ENCODE peak calls at places on chromosome 12, in five cellular contexts. One of them, this sample, is unnamed. For H4K20me1 and H3K36me3, the result is how much of the 10 kb centered on the place peaks cover.

GRCh38 chr12:123889000-123889399 is 83.6 kb downstream of the CCDC92 start:
- DNase-seq in HCT116: no peak
- DNase-seq in mammary epithelial cell: no peak
- DNase-seq in MM.1S: no peak
- DNase-seq in fibroblast of lung: no peak
- DNase-seq in this sample: no peak

GRCh38 chr12:5905757-5906156 is 39.3 kb downstream of the ANO2 start:
- DNase-seq in mammary epithelial cell: no peak
- DNase-seq in HCT116: no peak
- DNase-seq in MM.1S: no peak
- DNase-seq in fibroblast of lung: no peak
- DNase-seq in this sample: no peak

GRCh38 chr12:51714666-51715065 is 123.6 kb downstream of the SCN8A start:
- DNase-seq in fibroblast of lung: peak
- DNase-seq in MM.1S: no peak
- DNase-seq in HCT116: no peak
- DNase-seq in mammary epithelial cell: no peak
- DNase-seq in this sample: no peak

GRCh38 chr12:108367436-108367835 is 28.3 kb upstream of the CMKLR1 start:
- DNase-seq in fibroblast of lung: peak
- DNase-seq in mammary epithelial cell: no peak
- DNase-seq in HCT116: no peak
- DNase-seq in MM.1S: no peak
- DNase-seq in this sample: no peak

GRCh38 chr12:97602315-97602714 is 139.7 kb downstream of the RMST start:
- DNase-seq in fibroblast of lung: no peak
- DNase-seq in mammary epithelial cell: no peak
- DNase-seq in HCT116: no peak
- DNase-seq in MM.1S: peak
- DNase-seq in this sample: no peak

GRCh38 chr12:6180300-6181051 is 19.7 kb upstream of the CD9 start:
- DNase-seq in fibroblast of lung: peak
- DNase-seq in HCT116: peak
- DNase-seq in mammary epithelial cell: peak
- DNase-seq in MM.1S: no peak
- DNase-seq in this sample: no peak

GRCh38 chr12:21542412-21542811 is 16.3 kb downstream of the SPX start:
- DNase-seq in HCT116: no peak
- DNase-seq in MM.1S: no peak
- DNase-seq in fibroblast of lung: no peak
- DNase-seq in mammary epithelial cell: no peak
- DNase-seq in this sample: no peak

GRCh38 chr12:124506832-124507153 is 60.6 kb downstream of the NCOR2 start:
- DNase-seq in fibroblast of lung: no peak
- DNase-seq in mammary epithelial cell: no peak
- DNase-seq in HCT116: no peak
- DNase-seq in MM.1S: no peak
- DNase-seq in this sample: no peak

GRCh38 chr12:124599074-124599999 is 31.9 kb upstream of the NCOR2 start:
- DNase-seq in mammary epithelial cell: peak
- DNase-seq in MM.1S: no peak
- DNase-seq in fibroblast of lung: peak
- DNase-seq in HCT116: no peak
- DNase-seq in this sample: no peak

GRCh38 chr12:5043589-5044419 is at the start of gene KCNA5:
- DNase-seq in mammary epithelial cell: no peak
- DNase-seq in MM.1S: no peak
- DNase-seq in fibroblast of lung: no peak
- DNase-seq in HCT116: no peak
- DNase-seq in this sample: no peak

GRCh38 chr12:101424620-101425019 is 17.0 kb upstream of the ARL1 start:
- DNase-seq in fibroblast of lung: no peak
- DNase-seq in MM.1S: no peak
- DNase-seq in mammary epithelial cell: peak
- DNase-seq in HCT116: no peak
- DNase-seq in this sample: no peak

GRCh38 chr12:10130042-10130441 is at the start of gene CLEC7A:
- DNase-seq in HCT116: no peak
- DNase-seq in fibroblast of lung: no peak
- DNase-seq in mammary epithelial cell: peak
- DNase-seq in MM.1S: peak
- DNase-seq in this sample: peak

GRCh38 chr12:73935817-73936216 is 601.8 kb upstream of the ATXN7L3B start:
- DNase-seq in fibroblast of lung: no peak
- DNase-seq in mammary epithelial cell: peak
- DNase-seq in HCT116: peak
- DNase-seq in MM.1S: peak
- DNase-seq in this sample: no peak

GRCh38 chr12:87266305-87266704 is 762.9 kb downstream of the C12orf50 start:
- DNase-seq in fibroblast of lung: no peak
- DNase-seq in mammary epithelial cell: no peak
- DNase-seq in MM.1S: no peak
- DNase-seq in HCT116: no peak
- DNase-seq in this sample: peak

GRCh38 chr12:49482095-49483051 is 56.5 kb upstream of the KCNH3 start:
- DNase-seq in MM.1S: no peak
- DNase-seq in fibroblast of lung: peak
- DNase-seq in HCT116: no peak
- DNase-seq in mammary epithelial cell: peak
- DNase-seq in this sample: no peak

GRCh38 chr12:108591267-108591980 is 6.5 kb downstream of the TMEM119 start:
- DNase-seq in MM.1S: no peak
- DNase-seq in mammary epithelial cell: no peak
- DNase-seq in HCT116: no peak
- DNase-seq in fibroblast of lung: no peak
- DNase-seq in this sample: no peak

GRCh38 chr12:114680498-114681148 is 3.4 kb downstream of the TBX3 start:
- DNase-seq in HCT116: no peak
- DNase-seq in mammary epithelial cell: peak
- DNase-seq in MM.1S: no peak
- DNase-seq in fibroblast of lung: no peak
- DNase-seq in this sample: no peak

GRCh38 chr12:3491938-3492867 is 1.2 kb downstream of the PRMT8 start:
- DNase-seq in fibroblast of lung: peak
- DNase-seq in HCT116: no peak
- DNase-seq in mammary epithelial cell: peak
- DNase-seq in MM.1S: peak
- DNase-seq in this sample: peak

GRCh38 chr12:24860546-24860945 is 88.4 kb downstream of the BCAT1 start:
- DNase-seq in HCT116: no peak
- DNase-seq in mammary epithelial cell: no peak
- DNase-seq in fibroblast of lung: peak
- DNase-seq in MM.1S: no peak
- DNase-seq in this sample: no peak

GRCh38 chr12:20120296-20120695 is 248.0 kb upstream of the PDE3A start:
- DNase-seq in fibroblast of lung: peak
- DNase-seq in MM.1S: no peak
- DNase-seq in mammary epithelial cell: no peak
- DNase-seq in HCT116: no peak
- DNase-seq in this sample: no peak

GRCh38 chr12:82359115-82359478 is 768 bp downstream of the METTL25 start:
- DNase-seq in MM.1S: peak
- DNase-seq in fibroblast of lung: peak
- DNase-seq in HCT116: no peak
- DNase-seq in mammary epithelial cell: no peak
- DNase-seq in this sample: peak

GRCh38 chr12:14138495-14138894 is 157.1 kb upstream of the GRIN2B start:
- DNase-seq in MM.1S: no peak
- DNase-seq in mammary epithelial cell: no peak
- DNase-seq in HCT116: no peak
- DNase-seq in fibroblast of lung: no peak
- DNase-seq in this sample: peak

GRCh38 chr12:115571446-115571845 is 706.0 kb downstream of the MED13L start:
- DNase-seq in MM.1S: no peak
- DNase-seq in fibroblast of lung: no peak
- DNase-seq in mammary epithelial cell: no peak
- DNase-seq in HCT116: no peak
- DNase-seq in this sample: no peak

GRCh38 chr12:34404377-34405285 is 382.3 kb downstream of the ALG10 start:
- DNase-seq in HCT116: no peak
- DNase-seq in fibroblast of lung: no peak
- DNase-seq in MM.1S: no peak
- DNase-seq in mammary epithelial cell: no peak
- DNase-seq in this sample: no peak

GRCh38 chr12:53467880-53468279 is 16.0 kb downstream of the PCBP2 start:
- DNase-seq in MM.1S: peak
- DNase-seq in mammary epithelial cell: no peak
- DNase-seq in HCT116: no peak
- DNase-seq in fibroblast of lung: no peak
- DNase-seq in this sample: no peak

GRCh38 chr12:53468286-53468685 is 16.4 kb downstream of the PCBP2 start:
- DNase-seq in mammary epithelial cell: no peak
- DNase-seq in HCT116: no peak
- DNase-seq in fibroblast of lung: no peak
- DNase-seq in MM.1S: peak
- DNase-seq in this sample: no peak

GRCh38 chr12:53474077-53474476 is 22.2 kb downstream of the PCBP2 start:
- DNase-seq in mammary epithelial cell: no peak
- DNase-seq in fibroblast of lung: no peak
- DNase-seq in HCT116: no peak
- DNase-seq in MM.1S: peak
- DNase-seq in this sample: no peak

GRCh38 chr12:53474819-53475218 is 22.9 kb downstream of the PCBP2 start:
- DNase-seq in fibroblast of lung: no peak
- DNase-seq in mammary epithelial cell: no peak
- DNase-seq in MM.1S: no peak
- DNase-seq in HCT116: no peak
- DNase-seq in this sample: no peak

GRCh38 chr12:53472183-53472582 is 20.3 kb downstream of the PCBP2 start:
- DNase-seq in fibroblast of lung: no peak
- DNase-seq in MM.1S: peak
- DNase-seq in HCT116: no peak
- DNase-seq in mammary epithelial cell: no peak
- DNase-seq in this sample: no peak
- H4K20me1 ChIP-seq in fibroblast of lung: under half
- H4K20me1 ChIP-seq in MM.1S: under half
- H4K20me1 ChIP-seq in HCT116: under half
- H4K20me1 ChIP-seq in mammary epithelial cell: under half
- H4K20me1 ChIP-seq in this sample: under half

DNA sequence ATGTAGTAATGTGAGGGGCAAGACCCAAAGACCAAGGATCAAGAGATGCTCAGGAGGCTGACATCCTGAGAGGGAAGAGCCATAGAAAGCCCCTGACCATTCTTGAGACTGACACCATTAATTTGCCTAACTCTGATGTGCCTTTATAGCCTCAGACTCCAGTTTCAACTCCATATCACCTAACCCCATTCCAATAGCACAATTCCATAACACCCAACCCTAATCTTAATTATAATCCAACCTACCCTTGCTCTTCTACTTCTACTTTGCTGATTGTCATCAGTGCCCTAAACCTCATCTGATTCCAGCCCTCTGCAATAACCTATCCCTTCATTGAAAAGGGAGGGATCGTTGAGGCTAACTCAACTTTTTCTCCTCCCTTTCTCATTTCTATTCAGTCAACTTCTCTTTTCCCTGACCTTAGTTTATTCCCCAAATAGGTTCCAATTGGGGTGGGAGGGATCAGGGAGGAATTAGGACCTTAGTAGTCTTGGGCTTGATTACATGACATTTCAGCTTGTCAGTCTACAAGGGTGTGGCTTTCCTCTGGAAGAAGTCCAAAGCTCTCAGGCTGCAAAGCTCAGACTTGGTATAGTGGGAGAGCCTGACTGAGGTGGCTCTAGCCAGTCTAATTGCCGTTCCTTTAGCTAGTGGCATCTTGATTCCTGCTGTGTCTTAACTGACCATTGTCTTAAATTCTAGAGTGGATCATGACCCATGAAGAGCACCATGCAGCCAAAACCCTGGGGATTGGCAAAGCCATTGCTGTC is 3.1 kb downstream of the PFKM start:
- DNase-seq in fibroblast of lung: no peak
- DNase-seq in mammary epithelial cell: no peak
- DNase-seq in HCT116: no peak
- DNase-seq in MM.1S: no peak
- DNase-seq in this sample: no peak
- H3K36me3 ChIP-seq in fibroblast of lung: under half
- H3K36me3 ChIP-seq in mammary epithelial cell: under half
- H3K36me3 ChIP-seq in HCT116: under half
- H3K36me3 ChIP-seq in MM.1S: under half
- H3K36me3 ChIP-seq in this sample: half or more

GRCh38 chr12:46256942-46257341 is 11.9 kb downstream of the SLC38A1 start:
- DNase-seq in mammary epithelial cell: no peak
- DNase-seq in fibroblast of lung: no peak
- DNase-seq in MM.1S: no peak
- DNase-seq in HCT116: no peak
- DNase-seq in this sample: no peak

GRCh38 chr12:46258129-46258528 is 10.7 kb downstream of the SLC38A1 start:
- DNase-seq in HCT116: no peak
- DNase-seq in mammary epithelial cell: no peak
- DNase-seq in MM.1S: no peak
- DNase-seq in fibroblast of lung: no peak
- DNase-seq in this sample: no peak

GRCh38 chr12:46259071-46259470 is 9.8 kb downstream of the SLC38A1 start:
- DNase-seq in fibroblast of lung: no peak
- DNase-seq in HCT116: no peak
- DNase-seq in mammary epithelial cell: no peak
- DNase-seq in MM.1S: no peak
- DNase-seq in this sample: no peak

DNA sequence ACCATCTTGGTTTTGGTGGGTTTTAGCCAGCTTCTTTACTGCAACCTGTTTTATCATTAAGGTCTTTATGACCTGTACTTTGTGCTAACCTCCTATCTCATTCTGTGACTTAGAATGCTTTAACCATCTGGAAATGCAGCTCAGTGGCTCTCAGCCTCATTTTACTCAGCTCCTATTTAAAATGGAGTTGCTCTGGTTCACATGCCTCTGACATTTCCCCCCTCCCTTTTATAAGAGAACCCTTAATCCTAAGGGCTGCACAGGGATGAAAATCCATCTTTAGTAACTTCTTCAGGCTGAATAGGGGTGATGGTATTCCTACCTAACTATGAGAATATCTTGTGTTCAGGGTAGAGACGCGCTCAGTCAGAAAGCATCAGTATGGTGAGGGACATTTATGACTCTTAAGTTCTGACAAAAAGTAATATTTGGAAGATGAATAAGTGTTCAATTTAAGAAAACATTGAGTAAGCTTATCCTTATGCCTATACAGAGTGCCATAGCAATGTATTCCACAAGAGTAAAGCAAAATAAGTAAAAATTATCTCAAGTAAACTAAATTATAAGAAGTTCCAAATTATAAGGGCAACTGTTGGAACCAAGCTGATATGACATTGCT is 15.2 kb downstream of the SLC38A1 start:
- DNase-seq in fibroblast of lung: no peak
- DNase-seq in HCT116: no peak
- DNase-seq in mammary epithelial cell: no peak
- DNase-seq in MM.1S: no peak
- DNase-seq in this sample: no peak
- H4K20me1 ChIP-seq in fibroblast of lung: under half
- H4K20me1 ChIP-seq in HCT116: under half
- H4K20me1 ChIP-seq in mammary epithelial cell: under half
- H4K20me1 ChIP-seq in MM.1S: under half
- H4K20me1 ChIP-seq in this sample: under half

DNA sequence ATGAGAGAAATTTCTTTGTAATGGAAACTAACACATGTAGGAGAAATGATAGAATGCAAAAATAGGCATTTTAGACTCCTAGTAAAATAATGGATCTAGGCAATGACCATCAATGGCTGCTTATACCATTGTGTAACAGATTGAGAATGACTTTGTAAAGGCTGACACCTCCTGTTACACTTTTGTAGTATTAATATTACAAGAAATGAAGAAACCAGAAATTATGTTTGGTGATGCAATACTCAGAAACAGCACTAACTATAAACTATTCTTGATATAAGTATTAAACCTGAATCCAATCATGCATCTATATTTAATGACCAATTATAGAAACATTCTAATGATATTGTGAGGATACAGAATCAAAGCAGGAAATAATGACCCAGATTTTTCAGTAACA is 108.5 kb upstream of the CNTN1 start:
- DNase-seq in MM.1S: no peak
- DNase-seq in mammary epithelial cell: no peak
- DNase-seq in fibroblast of lung: no peak
- DNase-seq in HCT116: no peak
- DNase-seq in this sample: no peak
- H3K36me3 ChIP-seq in MM.1S: under half
- H3K36me3 ChIP-seq in mammary epithelial cell: under half
- H3K36me3 ChIP-seq in fibroblast of lung: under half
- H3K36me3 ChIP-seq in HCT116: under half
- H3K36me3 ChIP-seq in this sample: under half

This sample was measured in Karpas-422.